ENCODE peak calls at places on chromosome 11, in nine cellular contexts. One of them, this sample, is unnamed.

GRCh38 chr11:115463606-115464005 is 40.6 kb downstream of the CADM1 start:
- DNase-seq in activated CD8-positive, alpha-beta memory T cell treated with anti-CD3 and anti-CD28 coated beads, Interleukin-2, amount 50 U/mL, for 48 hours: no peak
- DNase-seq in C1 segment of cervical spinal cord: no peak
- DNase-seq in AG04450: no peak
- DNase-seq in AG08395: no peak
- DNase-seq in brain microvascular endothelial cell: no peak
- DNase-seq in activated T-helper 1 cell treated with anti-CD3 and anti-CD28 coated beads, Interleukin-12 subunit alpha, Interleukin-12 subunit beta, Interleukin-2, Interleukin-4 antibody, amounts not matched to agents 30 ng/mL and 10 ng/mL and 1 ng/mL, durations not matched to agents 14 hours and 24 hours and 36 hours: no peak
- DNase-seq in activated CD4-positive, alpha-beta T cell treated with anti-CD3 and anti-CD28 coated beads for 4 hours: no peak
- DNase-seq in AG09319: no peak
- DNase-seq in this sample: no peak

GRCh38 chr11:123519055-123519796 is 89.2 kb downstream of the GRAMD1B start:
- DNase-seq in activated CD8-positive, alpha-beta memory T cell treated with anti-CD3 and anti-CD28 coated beads, Interleukin-2, amount 50 U/mL, for 48 hours: no peak
- DNase-seq in brain microvascular endothelial cell: peak
- DNase-seq in activated T-helper 1 cell treated with anti-CD3 and anti-CD28 coated beads, Interleukin-12 subunit alpha, Interleukin-12 subunit beta, Interleukin-2, Interleukin-4 antibody, amounts not matched to agents 30 ng/mL and 10 ng/mL and 1 ng/mL, durations not matched to agents 14 hours and 24 hours and 36 hours: no peak
- DNase-seq in AG04450: no peak
- DNase-seq in C1 segment of cervical spinal cord: no peak
- DNase-seq in activated CD4-positive, alpha-beta T cell treated with anti-CD3 and anti-CD28 coated beads for 4 hours: no peak
- DNase-seq in AG08395: peak
- DNase-seq in AG09319: no peak
- DNase-seq in this sample: no peak

GRCh38 chr11:2589538-2589934 is 110.3 kb downstream of the KCNQ1OT1 start:
- DNase-seq in AG08395: no peak
- DNase-seq in brain microvascular endothelial cell: no peak
- DNase-seq in AG04450: no peak
- DNase-seq in C1 segment of cervical spinal cord: no peak
- DNase-seq in activated T-helper 1 cell treated with anti-CD3 and anti-CD28 coated beads, Interleukin-12 subunit alpha, Interleukin-12 subunit beta, Interleukin-2, Interleukin-4 antibody, amounts not matched to agents 30 ng/mL and 10 ng/mL and 1 ng/mL, durations not matched to agents 14 hours and 24 hours and 36 hours: no peak
- DNase-seq in activated CD4-positive, alpha-beta T cell treated with anti-CD3 and anti-CD28 coated beads for 4 hours: no peak
- DNase-seq in activated CD8-positive, alpha-beta memory T cell treated with anti-CD3 and anti-CD28 coated beads, Interleukin-2, amount 50 U/mL, for 48 hours: no peak
- DNase-seq in AG09319: no peak
- DNase-seq in this sample: no peak

GRCh38 chr11:86136542-86136941 is 67.7 kb upstream of the PICALM start:
- DNase-seq in C1 segment of cervical spinal cord: no peak
- DNase-seq in AG09319: no peak
- DNase-seq in brain microvascular endothelial cell: no peak
- DNase-seq in activated T-helper 1 cell treated with anti-CD3 and anti-CD28 coated beads, Interleukin-12 subunit alpha, Interleukin-12 subunit beta, Interleukin-2, Interleukin-4 antibody, amounts not matched to agents 30 ng/mL and 10 ng/mL and 1 ng/mL, durations not matched to agents 14 hours and 24 hours and 36 hours: no peak
- DNase-seq in activated CD4-positive, alpha-beta T cell treated with anti-CD3 and anti-CD28 coated beads for 4 hours: no peak
- DNase-seq in AG08395: no peak
- DNase-seq in AG04450: no peak
- DNase-seq in activated CD8-positive, alpha-beta memory T cell treated with anti-CD3 and anti-CD28 coated beads, Interleukin-2, amount 50 U/mL, for 48 hours: no peak
- DNase-seq in this sample: no peak

GRCh38 chr11:279966-280761 is 2.0 kb downstream of the NLRP6 start:
- DNase-seq in AG08395: peak
- DNase-seq in activated CD4-positive, alpha-beta T cell treated with anti-CD3 and anti-CD28 coated beads for 4 hours: peak
- DNase-seq in activated T-helper 1 cell treated with anti-CD3 and anti-CD28 coated beads, Interleukin-12 subunit alpha, Interleukin-12 subunit beta, Interleukin-2, Interleukin-4 antibody, amounts not matched to agents 30 ng/mL and 10 ng/mL and 1 ng/mL, durations not matched to agents 14 hours and 24 hours and 36 hours: no peak
- DNase-seq in activated CD8-positive, alpha-beta memory T cell treated with anti-CD3 and anti-CD28 coated beads, Interleukin-2, amount 50 U/mL, for 48 hours: peak
- DNase-seq in AG09319: no peak
- DNase-seq in brain microvascular endothelial cell: no peak
- DNase-seq in C1 segment of cervical spinal cord: no peak
- DNase-seq in AG04450: no peak
- DNase-seq in this sample: peak

GRCh38 chr11:67060111-67060522 is 3.5 kb downstream of the RHOD start:
- DNase-seq in activated T-helper 1 cell treated with anti-CD3 and anti-CD28 coated beads, Interleukin-12 subunit alpha, Interleukin-12 subunit beta, Interleukin-2, Interleukin-4 antibody, amounts not matched to agents 30 ng/mL and 10 ng/mL and 1 ng/mL, durations not matched to agents 14 hours and 24 hours and 36 hours: no peak
- DNase-seq in activated CD8-positive, alpha-beta memory T cell treated with anti-CD3 and anti-CD28 coated beads, Interleukin-2, amount 50 U/mL, for 48 hours: no peak
- DNase-seq in C1 segment of cervical spinal cord: no peak
- DNase-seq in AG08395: no peak
- DNase-seq in brain microvascular endothelial cell: peak
- DNase-seq in activated CD4-positive, alpha-beta T cell treated with anti-CD3 and anti-CD28 coated beads for 4 hours: no peak
- DNase-seq in AG04450: no peak
- DNase-seq in AG09319: no peak
- DNase-seq in this sample: no peak

GRCh38 chr11:23897453-23898289 is 599.2 kb upstream of the LUZP2 start:
- DNase-seq in AG08395: peak
- DNase-seq in brain microvascular endothelial cell: peak
- DNase-seq in activated CD4-positive, alpha-beta T cell treated with anti-CD3 and anti-CD28 coated beads for 4 hours: no peak
- DNase-seq in activated T-helper 1 cell treated with anti-CD3 and anti-CD28 coated beads, Interleukin-12 subunit alpha, Interleukin-12 subunit beta, Interleukin-2, Interleukin-4 antibody, amounts not matched to agents 30 ng/mL and 10 ng/mL and 1 ng/mL, durations not matched to agents 14 hours and 24 hours and 36 hours: no peak
- DNase-seq in AG04450: peak
- DNase-seq in AG09319: peak
- DNase-seq in C1 segment of cervical spinal cord: no peak
- DNase-seq in activated CD8-positive, alpha-beta memory T cell treated with anti-CD3 and anti-CD28 coated beads, Interleukin-2, amount 50 U/mL, for 48 hours: no peak
- DNase-seq in this sample: no peak

GRCh38 chr11:123084454-123084853 is 22.5 kb upstream of the HSPA8 start:
- DNase-seq in C1 segment of cervical spinal cord: no peak
- DNase-seq in activated CD8-positive, alpha-beta memory T cell treated with anti-CD3 and anti-CD28 coated beads, Interleukin-2, amount 50 U/mL, for 48 hours: no peak
- DNase-seq in AG09319: no peak
- DNase-seq in brain microvascular endothelial cell: no peak
- DNase-seq in activated T-helper 1 cell treated with anti-CD3 and anti-CD28 coated beads, Interleukin-12 subunit alpha, Interleukin-12 subunit beta, Interleukin-2, Interleukin-4 antibody, amounts not matched to agents 30 ng/mL and 10 ng/mL and 1 ng/mL, durations not matched to agents 14 hours and 24 hours and 36 hours: no peak
- DNase-seq in AG08395: no peak
- DNase-seq in activated CD4-positive, alpha-beta T cell treated with anti-CD3 and anti-CD28 coated beads for 4 hours: no peak
- DNase-seq in AG04450: no peak
- DNase-seq in this sample: no peak

GRCh38 chr11:116502641-116503061 is 270.1 kb downstream of the BUD13 start:
- DNase-seq in AG09319: no peak
- DNase-seq in AG04450: no peak
- DNase-seq in activated CD8-positive, alpha-beta memory T cell treated with anti-CD3 and anti-CD28 coated beads, Interleukin-2, amount 50 U/mL, for 48 hours: no peak
- DNase-seq in AG08395: no peak
- DNase-seq in C1 segment of cervical spinal cord: no peak
- DNase-seq in brain microvascular endothelial cell: no peak
- DNase-seq in activated CD4-positive, alpha-beta T cell treated with anti-CD3 and anti-CD28 coated beads for 4 hours: no peak
- DNase-seq in activated T-helper 1 cell treated with anti-CD3 and anti-CD28 coated beads, Interleukin-12 subunit alpha, Interleukin-12 subunit beta, Interleukin-2, Interleukin-4 antibody, amounts not matched to agents 30 ng/mL and 10 ng/mL and 1 ng/mL, durations not matched to agents 14 hours and 24 hours and 36 hours: no peak
- DNase-seq in this sample: no peak

GRCh38 chr11:44030276-44030932 is 17.4 kb upstream of the ACCSL start:
- DNase-seq in brain microvascular endothelial cell: peak
- DNase-seq in activated CD8-positive, alpha-beta memory T cell treated with anti-CD3 and anti-CD28 coated beads, Interleukin-2, amount 50 U/mL, for 48 hours: no peak
- DNase-seq in C1 segment of cervical spinal cord: no peak
- DNase-seq in AG04450: no peak
- DNase-seq in AG09319: no peak
- DNase-seq in activated CD4-positive, alpha-beta T cell treated with anti-CD3 and anti-CD28 coated beads for 4 hours: no peak
- DNase-seq in activated T-helper 1 cell treated with anti-CD3 and anti-CD28 coated beads, Interleukin-12 subunit alpha, Interleukin-12 subunit beta, Interleukin-2, Interleukin-4 antibody, amounts not matched to agents 30 ng/mL and 10 ng/mL and 1 ng/mL, durations not matched to agents 14 hours and 24 hours and 36 hours: no peak
- DNase-seq in AG08395: peak
- DNase-seq in this sample: no peak

GRCh38 chr11:61404641-61405040 is 12.3 kb downstream of the TMEM216 start:
- DNase-seq in activated CD8-positive, alpha-beta memory T cell treated with anti-CD3 and anti-CD28 coated beads, Interleukin-2, amount 50 U/mL, for 48 hours: no peak
- DNase-seq in AG08395: no peak
- DNase-seq in activated T-helper 1 cell treated with anti-CD3 and anti-CD28 coated beads, Interleukin-12 subunit alpha, Interleukin-12 subunit beta, Interleukin-2, Interleukin-4 antibody, amounts not matched to agents 30 ng/mL and 10 ng/mL and 1 ng/mL, durations not matched to agents 14 hours and 24 hours and 36 hours: no peak
- DNase-seq in AG09319: no peak
- DNase-seq in AG04450: no peak
- DNase-seq in activated CD4-positive, alpha-beta T cell treated with anti-CD3 and anti-CD28 coated beads for 4 hours: no peak
- DNase-seq in C1 segment of cervical spinal cord: no peak
- DNase-seq in brain microvascular endothelial cell: no peak
- DNase-seq in this sample: no peak

GRCh38 chr11:64007629-64008282 is 21.5 kb downstream of the OTUB1 start:
- DNase-seq in C1 segment of cervical spinal cord: peak
- DNase-seq in AG04450: no peak
- DNase-seq in activated CD8-positive, alpha-beta memory T cell treated with anti-CD3 and anti-CD28 coated beads, Interleukin-2, amount 50 U/mL, for 48 hours: no peak
- DNase-seq in activated T-helper 1 cell treated with anti-CD3 and anti-CD28 coated beads, Interleukin-12 subunit alpha, Interleukin-12 subunit beta, Interleukin-2, Interleukin-4 antibody, amounts not matched to agents 30 ng/mL and 10 ng/mL and 1 ng/mL, durations not matched to agents 14 hours and 24 hours and 36 hours: no peak
- DNase-seq in AG09319: no peak
- DNase-seq in activated CD4-positive, alpha-beta T cell treated with anti-CD3 and anti-CD28 coated beads for 4 hours: no peak
- DNase-seq in brain microvascular endothelial cell: no peak
- DNase-seq in AG08395: peak
- DNase-seq in this sample: peak

GRCh38 chr11:10325398-10326079 is 20.7 kb downstream of the ADM start:
- DNase-seq in C1 segment of cervical spinal cord: no peak
- DNase-seq in brain microvascular endothelial cell: peak
- DNase-seq in activated CD4-positive, alpha-beta T cell treated with anti-CD3 and anti-CD28 coated beads for 4 hours: no peak
- DNase-seq in AG08395: no peak
- DNase-seq in AG04450: peak
- DNase-seq in activated T-helper 1 cell treated with anti-CD3 and anti-CD28 coated beads, Interleukin-12 subunit alpha, Interleukin-12 subunit beta, Interleukin-2, Interleukin-4 antibody, amounts not matched to agents 30 ng/mL and 10 ng/mL and 1 ng/mL, durations not matched to agents 14 hours and 24 hours and 36 hours: no peak
- DNase-seq in activated CD8-positive, alpha-beta memory T cell treated with anti-CD3 and anti-CD28 coated beads, Interleukin-2, amount 50 U/mL, for 48 hours: no peak
- DNase-seq in AG09319: peak
- DNase-seq in this sample: no peak

GRCh38 chr11:9438611-9439010 is 22.2 kb upstream of the ZNF143 start:
- DNase-seq in AG04450: no peak
- DNase-seq in brain microvascular endothelial cell: no peak
- DNase-seq in activated CD4-positive, alpha-beta T cell treated with anti-CD3 and anti-CD28 coated beads for 4 hours: no peak
- DNase-seq in AG09319: no peak
- DNase-seq in AG08395: no peak
- DNase-seq in activated T-helper 1 cell treated with anti-CD3 and anti-CD28 coated beads, Interleukin-12 subunit alpha, Interleukin-12 subunit beta, Interleukin-2, Interleukin-4 antibody, amounts not matched to agents 30 ng/mL and 10 ng/mL and 1 ng/mL, durations not matched to agents 14 hours and 24 hours and 36 hours: no peak
- DNase-seq in activated CD8-positive, alpha-beta memory T cell treated with anti-CD3 and anti-CD28 coated beads, Interleukin-2, amount 50 U/mL, for 48 hours: no peak
- DNase-seq in C1 segment of cervical spinal cord: no peak
- DNase-seq in this sample: no peak

GRCh38 chr11:120554771-120555432 is 43.4 kb downstream of the GRIK4 start:
- DNase-seq in AG09319: no peak
- DNase-seq in activated CD4-positive, alpha-beta T cell treated with anti-CD3 and anti-CD28 coated beads for 4 hours: no peak
- DNase-seq in C1 segment of cervical spinal cord: no peak
- DNase-seq in activated T-helper 1 cell treated with anti-CD3 and anti-CD28 coated beads, Interleukin-12 subunit alpha, Interleukin-12 subunit beta, Interleukin-2, Interleukin-4 antibody, amounts not matched to agents 30 ng/mL and 10 ng/mL and 1 ng/mL, durations not matched to agents 14 hours and 24 hours and 36 hours: no peak
- DNase-seq in activated CD8-positive, alpha-beta memory T cell treated with anti-CD3 and anti-CD28 coated beads, Interleukin-2, amount 50 U/mL, for 48 hours: no peak
- DNase-seq in AG04450: peak
- DNase-seq in brain microvascular endothelial cell: no peak
- DNase-seq in AG08395: no peak
- DNase-seq in this sample: no peak

GRCh38 chr11:96213500-96213899 is 129.5 kb downstream of the MAML2 start:
- DNase-seq in C1 segment of cervical spinal cord: no peak
- DNase-seq in AG08395: peak
- DNase-seq in AG09319: peak
- DNase-seq in activated T-helper 1 cell treated with anti-CD3 and anti-CD28 coated beads, Interleukin-12 subunit alpha, Interleukin-12 subunit beta, Interleukin-2, Interleukin-4 antibody, amounts not matched to agents 30 ng/mL and 10 ng/mL and 1 ng/mL, durations not matched to agents 14 hours and 24 hours and 36 hours: no peak
- DNase-seq in brain microvascular endothelial cell: peak
- DNase-seq in activated CD8-positive, alpha-beta memory T cell treated with anti-CD3 and anti-CD28 coated beads, Interleukin-2, amount 50 U/mL, for 48 hours: no peak
- DNase-seq in activated CD4-positive, alpha-beta T cell treated with anti-CD3 and anti-CD28 coated beads for 4 hours: no peak
- DNase-seq in AG04450: no peak
- DNase-seq in this sample: no peak

GRCh38 chr11:64924910-64925284 is 408 bp downstream of the PPP2R5B start:
- DNase-seq in activated CD8-positive, alpha-beta memory T cell treated with anti-CD3 and anti-CD28 coated beads, Interleukin-2, amount 50 U/mL, for 48 hours: no peak
- DNase-seq in AG04450: no peak
- DNase-seq in brain microvascular endothelial cell: no peak
- DNase-seq in AG08395: peak
- DNase-seq in AG09319: no peak
- DNase-seq in C1 segment of cervical spinal cord: no peak
- DNase-seq in activated T-helper 1 cell treated with anti-CD3 and anti-CD28 coated beads, Interleukin-12 subunit alpha, Interleukin-12 subunit beta, Interleukin-2, Interleukin-4 antibody, amounts not matched to agents 30 ng/mL and 10 ng/mL and 1 ng/mL, durations not matched to agents 14 hours and 24 hours and 36 hours: no peak
- DNase-seq in activated CD4-positive, alpha-beta T cell treated with anti-CD3 and anti-CD28 coated beads for 4 hours: peak
- DNase-seq in this sample: no peak

GRCh38 chr11:36051235-36052072 is 107.6 kb downstream of the LDLRAD3 start:
- DNase-seq in activated CD8-positive, alpha-beta memory T cell treated with anti-CD3 and anti-CD28 coated beads, Interleukin-2, amount 50 U/mL, for 48 hours: no peak
- DNase-seq in AG08395: no peak
- DNase-seq in AG04450: no peak
- DNase-seq in AG09319: no peak
- DNase-seq in activated T-helper 1 cell treated with anti-CD3 and anti-CD28 coated beads, Interleukin-12 subunit alpha, Interleukin-12 subunit beta, Interleukin-2, Interleukin-4 antibody, amounts not matched to agents 30 ng/mL and 10 ng/mL and 1 ng/mL, durations not matched to agents 14 hours and 24 hours and 36 hours: no peak
- DNase-seq in brain microvascular endothelial cell: no peak
- DNase-seq in activated CD4-positive, alpha-beta T cell treated with anti-CD3 and anti-CD28 coated beads for 4 hours: no peak
- DNase-seq in C1 segment of cervical spinal cord: no peak
- DNase-seq in this sample: no peak

GRCh38 chr11:112554586-112554985 is 293.9 kb upstream of the PLET1 start:
- DNase-seq in brain microvascular endothelial cell: no peak
- DNase-seq in activated T-helper 1 cell treated with anti-CD3 and anti-CD28 coated beads, Interleukin-12 subunit alpha, Interleukin-12 subunit beta, Interleukin-2, Interleukin-4 antibody, amounts not matched to agents 30 ng/mL and 10 ng/mL and 1 ng/mL, durations not matched to agents 14 hours and 24 hours and 36 hours: no peak
- DNase-seq in AG08395: no peak
- DNase-seq in activated CD4-positive, alpha-beta T cell treated with anti-CD3 and anti-CD28 coated beads for 4 hours: no peak
- DNase-seq in activated CD8-positive, alpha-beta memory T cell treated with anti-CD3 and anti-CD28 coated beads, Interleukin-2, amount 50 U/mL, for 48 hours: no peak
- DNase-seq in AG04450: no peak
- DNase-seq in AG09319: no peak
- DNase-seq in C1 segment of cervical spinal cord: no peak
- DNase-seq in this sample: no peak

GRCh38 chr11:962743-963142 is 37.1 kb downstream of the AP2A2 start:
- DNase-seq in activated CD8-positive, alpha-beta memory T cell treated with anti-CD3 and anti-CD28 coated beads, Interleukin-2, amount 50 U/mL, for 48 hours: no peak
- DNase-seq in AG04450: no peak
- DNase-seq in activated T-helper 1 cell treated with anti-CD3 and anti-CD28 coated beads, Interleukin-12 subunit alpha, Interleukin-12 subunit beta, Interleukin-2, Interleukin-4 antibody, amounts not matched to agents 30 ng/mL and 10 ng/mL and 1 ng/mL, durations not matched to agents 14 hours and 24 hours and 36 hours: no peak
- DNase-seq in AG09319: no peak
- DNase-seq in AG08395: no peak
- DNase-seq in C1 segment of cervical spinal cord: no peak
- DNase-seq in brain microvascular endothelial cell: no peak
- DNase-seq in activated CD4-positive, alpha-beta T cell treated with anti-CD3 and anti-CD28 coated beads for 4 hours: no peak
- DNase-seq in this sample: no peak